ENCODE peak calls at places on chromosomes 12 and 14, in six cellular contexts. O, Y, T, S, N and A are unnamed samples.

GRCh38 chr12:14960548-14961465 is 594 bp downstream of the ARHGDIB start:
- DNase-seq in O (peak; percentile 32), Y (no peak), T (no peak), S (no peak), N (no peak), A (peak; percentile 35)

GRCh38 chr12:92533280-92533890 is 169.4 kb upstream of the PLEKHG7 start:
- DNase-seq in O (peak; percentile 65), Y (no peak), T (no peak), S (no peak), N (no peak), A (no peak)

GRCh38 chr12:47387991-47388390 is 308.2 kb upstream of the AMIGO2 start:
- DNase-seq in O (no peak), Y (no peak), T (no peak), S (no peak), N (no peak), A (no peak)

GRCh38 chr12:114321524-114321923 is 84.4 kb downstream of the TBX5 start:
- DNase-seq in O (no peak), Y (no peak), T (no peak), S (no peak), N (no peak), A (no peak)

GRCh38 chr14:79270361-79270760 is 940.9 kb downstream of the DIO2 start:
- DNase-seq in O (no peak), Y (no peak), T (no peak), S (no peak), N (no peak), A (no peak)

GRCh38 chr12:11882301-11883019 is 188.3 kb upstream of the BCL2L14 start:
- DNase-seq in O (no peak), Y (no peak), T (no peak), S (no peak), N (no peak), A (no peak)

GRCh38 chr14:85447883-85448282 is 82.1 kb upstream of the FLRT2 start:
- DNase-seq in O (no peak), Y (no peak), T (no peak), S (no peak), N (no peak), A (no peak)

GRCh38 chr12:30811966-30812365 is 57.2 kb upstream of the CAPRIN2 start:
- DNase-seq in O (no peak), Y (no peak), T (no peak), S (no peak), N (no peak), A (no peak)

GRCh38 chr12:69107541-69107940 is 131.8 kb upstream of the CPSF6 start:
- DNase-seq in O (no peak), Y (no peak), T (no peak), S (no peak), N (no peak), A (no peak)

GRCh38 chr12:37543131-37543965 is 773.2 kb upstream of the ALG10B start:
- DNase-seq in O (no peak), Y (no peak), T (no peak), S (no peak), N (no peak), A (no peak)